ENCODE peak calls at places on chromosome 20, in nine cellular contexts. C is heart right ventricle; X is DND-41; D is pancreas; N is ovary; Q is brain microvascular endothelial cell; E is CD8-positive, alpha-beta T cell; L is sigmoid colon; H is Peyer's patch. W is an unnamed sample.

GRCh38 chr20:7180261-7181045 is 413.0 kb downstream of the BMP2 start:
- DNase-seq in C (no peak), X (no peak), D (no peak), N (no peak), Q (no peak), E (no peak), L (no peak), H (no peak), W (no peak)

GRCh38 chr20:584375-585301 is 25.5 kb downstream of the TCF15 start:
- DNase-seq in C (no peak), X (no peak), D (no peak), N (no peak), Q (no peak), E (no peak), L (peak), H (peak), W (no peak)

GRCh38 chr20:9359561-9360308 is 154.7 kb upstream of the LAMP5 start:
- DNase-seq in C (peak), X (peak), D (peak), N (peak), Q (peak), E (no peak), L (peak), H (peak), W (no peak)

GRCh38 chr20:45971425-45971674 is 653 bp downstream of the ZNF335 start:
- DNase-seq in C (no peak), X (no peak), D (no peak), N (no peak), Q (no peak), E (no peak), L (no peak), H (no peak), W (no peak)

GRCh38 chr20:26208296-26209091 is 511.8 kb upstream of the ZNF337 start:
- DNase-seq in C (peak), X (no peak), D (peak), N (no peak), Q (no peak), E (peak), L (peak), H (no peak), W (peak)

GRCh38 chr20:32205502-32206382 is 1.8 kb downstream of the PLAGL2 start:
- DNase-seq in C (no peak), X (no peak), D (no peak), N (no peak), Q (no peak), E (no peak), L (no peak), H (no peak), W (no peak)

GRCh38 chr20:35947489-35947888 is 6.8 kb downstream of the SCAND1 start:
- DNase-seq in C (no peak), X (peak), D (no peak), N (no peak), Q (no peak), E (no peak), L (no peak), H (no peak), W (no peak)

GRCh38 chr20:19688031-19688806 is 69.8 kb upstream of the RIN2 start:
- DNase-seq in C (peak), X (no peak), D (peak), N (peak), Q (peak), E (no peak), L (peak), H (peak), W (no peak)

GRCh38 chr20:53195882-53196610 is 223.9 kb downstream of the TSHZ2 start:
- DNase-seq in C (no peak), X (no peak), D (no peak), N (no peak), Q (no peak), E (no peak), L (no peak), H (no peak), W (no peak)

GRCh38 chr20:45235995-45236394 is 14.8 kb downstream of the SEMG2 start:
- DNase-seq in C (no peak), X (no peak), D (no peak), N (no peak), Q (no peak), E (no peak), L (no peak), H (no peak), W (no peak)

GRCh38 chr20:44961024-44961866 is 1.0 kb upstream of the TOMM34 start:
- DNase-seq in C (no peak), X (no peak), D (no peak), N (no peak), Q (no peak), E (no peak), L (no peak), H (no peak), W (no peak)

GRCh38 chr20:10259166-10259565 is 40.5 kb downstream of the SNAP25 start:
- DNase-seq in C (no peak), X (no peak), D (no peak), N (no peak), Q (no peak), E (no peak), L (no peak), H (no peak), W (no peak)

GRCh38 chr20:53656653-53657288 is 63.1 kb upstream of the ZNF217 start:
- DNase-seq in C (no peak), X (no peak), D (no peak), N (no peak), Q (no peak), E (no peak), L (no peak), H (no peak), W (no peak)

GRCh38 chr20:25623225-25623735 is 534 bp downstream of the NANP start:
- DNase-seq in C (peak), X (peak), D (peak), N (peak), Q (peak), E (peak), L (peak), H (peak), W (no peak)

GRCh38 chr20:51563141-51563596 is 20.6 kb upstream of the NFATC2 start:
- DNase-seq in C (no peak), X (no peak), D (no peak), N (no peak), Q (no peak), E (no peak), L (no peak), H (peak), W (no peak)

GRCh38 chr20:43691928-43692524 is 25.1 kb downstream of the MYBL2 start:
- DNase-seq in C (no peak), X (peak), D (peak), N (no peak), Q (peak), E (peak), L (no peak), H (peak), W (peak)

GRCh38 chr20:52748235-52748950 is 223.8 kb upstream of the TSHZ2 start:
- DNase-seq in C (no peak), X (no peak), D (no peak), N (no peak), Q (no peak), E (no peak), L (peak), H (no peak), W (no peak)

GRCh38 chr20:38893485-38894090 is 32.6 kb upstream of the FAM83D start:
- DNase-seq in C (peak), X (peak), D (peak), N (peak), Q (peak), E (peak), L (no peak), H (peak), W (peak)

GRCh38 chr20:62195736-62196135 is 12.9 kb downstream of the MTG2 start:
- DNase-seq in C (peak), X (no peak), D (peak), N (no peak), Q (no peak), E (no peak), L (no peak), H (no peak), W (no peak)

GRCh38 chr20:53146201-53146891 is 174.2 kb downstream of the TSHZ2 start:
- DNase-seq in C (no peak), X (no peak), D (no peak), N (no peak), Q (no peak), E (no peak), L (no peak), H (no peak), W (no peak)

GRCh38 chr20:36569847-36570429 is 3.5 kb upstream of the TGIF2 start:
- DNase-seq in C (no peak), X (no peak), D (no peak), N (no peak), Q (peak), E (no peak), L (no peak), H (no peak), W (no peak)

GRCh38 chr20:53658973-53659372 is 65.3 kb upstream of the ZNF217 start:
- DNase-seq in C (no peak), X (no peak), D (no peak), N (no peak), Q (no peak), E (no peak), L (no peak), H (no peak), W (no peak)

GRCh38 chr20:6680441-6680840 is 87.0 kb upstream of the BMP2 start:
- DNase-seq in C (no peak), X (no peak), D (no peak), N (no peak), Q (no peak), E (no peak), L (no peak), H (no peak), W (no peak)

GRCh38 chr20:19560876-19561480 is 197.1 kb upstream of the RIN2 start:
- DNase-seq in C (no peak), X (no peak), D (no peak), N (no peak), Q (no peak), E (no peak), L (no peak), H (no peak), W (no peak)

GRCh38 chr20:835220-836045 is 1.9 kb downstream of the FAM110A start:
- DNase-seq in C (peak), X (no peak), D (no peak), N (no peak), Q (no peak), E (no peak), L (no peak), H (no peak), W (no peak)

GRCh38 chr20:12276011-12276673 is 358.4 kb downstream of the BTBD3 start:
- DNase-seq in C (no peak), X (peak), D (no peak), N (no peak), Q (no peak), E (no peak), L (no peak), H (no peak), W (no peak)

GRCh38 chr20:17667445-17667844 is 14.6 kb downstream of the RRBP1 start:
- DNase-seq in C (no peak), X (no peak), D (no peak), N (no peak), Q (no peak), E (no peak), L (no peak), H (no peak), W (no peak)

GRCh38 chr20:36344517-36345132 is 38.5 kb downstream of the DLGAP4 start:
- DNase-seq in C (no peak), X (peak), D (peak), N (peak), Q (peak), E (no peak), L (no peak), H (no peak), W (peak)

GRCh38 chr20:4887586-4887985 is 113.7 kb downstream of the SLC23A2 start:
- DNase-seq in C (no peak), X (no peak), D (no peak), N (no peak), Q (no peak), E (no peak), L (peak), H (no peak), W (no peak)

GRCh38 chr20:23122321-23122720 is 36.2 kb upstream of the CD93 start:
- DNase-seq in C (no peak), X (no peak), D (no peak), N (no peak), Q (no peak), E (no peak), L (peak), H (no peak), W (no peak)

GRCh38 chr20:19757973-19758887 is at the start of gene RIN2:
- DNase-seq in C (peak), X (no peak), D (peak), N (peak), Q (peak), E (no peak), L (peak), H (peak), W (no peak)

GRCh38 chr20:24934101-24934661 is 14.9 kb upstream of the CST7 start:
- DNase-seq in C (no peak), X (no peak), D (no peak), N (no peak), Q (no peak), E (no peak), L (peak), H (peak), W (no peak)

GRCh38 chr20:15642676-15643075 is 930.6 kb downstream of the KIF16B start:
- DNase-seq in C (no peak), X (no peak), D (no peak), N (no peak), Q (peak), E (no peak), L (no peak), H (no peak), W (no peak)

GRCh38 chr20:35092524-35093244 is at the start of gene TRPC4AP:
- DNase-seq in C (peak), X (peak), D (peak), N (peak), Q (peak), E (peak), L (peak), H (peak), W (peak)

DNA sequence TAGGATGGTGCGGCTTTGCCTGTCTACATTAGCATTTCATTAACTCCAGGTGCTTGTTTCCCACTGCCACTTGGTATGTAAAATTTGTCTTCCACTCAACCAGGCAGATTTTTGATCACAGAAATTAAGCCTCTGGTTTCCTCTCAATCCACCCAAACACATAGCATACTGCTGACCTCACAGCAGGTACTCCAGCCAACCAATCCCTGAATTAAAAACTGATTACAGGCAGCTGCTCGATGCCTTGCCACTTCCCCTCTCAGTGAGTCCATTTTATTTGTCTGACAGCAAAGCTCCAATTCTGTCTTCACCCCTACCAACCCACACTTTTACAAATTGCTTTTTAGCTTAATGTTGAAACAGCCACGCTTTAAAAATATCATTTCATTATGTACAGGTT is 95.2 kb downstream of the PLCB1 start:
- DNase-seq in C (no peak), X (no peak), D (no peak), N (no peak), Q (no peak), E (no peak), L (no peak), H (no peak), W (no peak)
- H3K27ac ChIP-seq in C (no peak), X (no peak), D (peak), N (no peak), Q (no peak), E (no peak), L (no peak), H (no peak), W (no peak)

GRCh38 chr20:47263080-47263479 is 93.4 kb downstream of the ZMYND8 start:
- DNase-seq in C (no peak), X (no peak), D (no peak), N (no peak), Q (no peak), E (no peak), L (no peak), H (no peak), W (no peak)

GRCh38 chr20:47262365-47263013 is 94.0 kb downstream of the ZMYND8 start:
- DNase-seq in C (no peak), X (peak), D (no peak), N (no peak), Q (no peak), E (no peak), L (no peak), H (no peak), W (no peak)

GRCh38 chr20:47262008-47262364 is 94.5 kb downstream of the ZMYND8 start:
- DNase-seq in C (no peak), X (no peak), D (peak), N (no peak), Q (no peak), E (no peak), L (no peak), H (no peak), W (no peak)

GRCh38 chr20:47265214-47265613 is 91.3 kb downstream of the ZMYND8 start:
- DNase-seq in C (no peak), X (no peak), D (no peak), N (no peak), Q (no peak), E (no peak), L (no peak), H (no peak), W (no peak)

DNA sequence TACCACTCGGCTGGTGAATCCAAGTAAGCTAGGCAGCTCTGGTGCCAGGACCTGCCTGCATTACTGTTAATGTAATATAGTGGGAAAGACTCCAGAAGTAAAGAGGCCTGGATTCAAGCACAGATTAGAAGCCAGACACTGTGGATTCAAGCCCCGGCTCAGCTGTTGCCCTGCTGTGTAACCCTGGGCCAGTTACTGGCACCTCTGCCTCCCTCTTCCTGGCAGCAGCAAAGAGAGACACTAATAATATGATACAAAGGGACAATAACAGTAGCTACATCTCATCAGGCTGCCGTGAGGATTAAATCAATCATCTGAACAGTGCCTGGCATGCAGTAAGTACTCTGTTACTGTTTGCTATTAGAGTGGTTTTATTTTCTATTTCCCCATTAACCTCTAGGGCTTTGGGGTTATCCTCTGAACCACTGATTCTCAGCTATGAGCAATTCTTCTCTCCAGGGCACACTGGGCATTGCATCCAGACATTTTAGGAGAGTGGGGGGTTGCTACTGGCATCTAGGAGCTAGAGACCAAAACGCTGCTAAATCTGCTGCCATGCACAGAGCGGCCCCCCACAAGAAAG is 92.9 kb downstream of the ZMYND8 start:
- DNase-seq in C (peak), X (no peak), D (no peak), N (no peak), Q (no peak), E (no peak), L (peak), H (no peak), W (no peak)
- H3K27ac ChIP-seq in C (peak), X (peak), D (no peak), N (no peak), Q (no peak), E (no peak), L (peak), H (peak), W (no peak)

GRCh38 chr20:63689046-63690000 is 7.1 kb upstream of the TNFRSF6B start:
- DNase-seq in C (no peak), X (no peak), D (no peak), N (no peak), Q (no peak), E (no peak), L (no peak), H (peak), W (no peak)

GRCh38 chr20:63686094-63686491 is 10.4 kb upstream of the TNFRSF6B start:
- DNase-seq in C (no peak), X (no peak), D (no peak), N (no peak), Q (no peak), E (no peak), L (no peak), H (no peak), W (no peak)

GRCh38 chr20:63688234-63689045 is 8.0 kb upstream of the TNFRSF6B start:
- DNase-seq in C (no peak), X (no peak), D (no peak), N (no peak), Q (no peak), E (no peak), L (no peak), H (peak), W (no peak)

GRCh38 chr20:63686492-63687321 is 9.7 kb upstream of the TNFRSF6B start:
- DNase-seq in C (peak), X (no peak), D (no peak), N (peak), Q (peak), E (no peak), L (peak), H (peak), W (no peak)

DNA sequence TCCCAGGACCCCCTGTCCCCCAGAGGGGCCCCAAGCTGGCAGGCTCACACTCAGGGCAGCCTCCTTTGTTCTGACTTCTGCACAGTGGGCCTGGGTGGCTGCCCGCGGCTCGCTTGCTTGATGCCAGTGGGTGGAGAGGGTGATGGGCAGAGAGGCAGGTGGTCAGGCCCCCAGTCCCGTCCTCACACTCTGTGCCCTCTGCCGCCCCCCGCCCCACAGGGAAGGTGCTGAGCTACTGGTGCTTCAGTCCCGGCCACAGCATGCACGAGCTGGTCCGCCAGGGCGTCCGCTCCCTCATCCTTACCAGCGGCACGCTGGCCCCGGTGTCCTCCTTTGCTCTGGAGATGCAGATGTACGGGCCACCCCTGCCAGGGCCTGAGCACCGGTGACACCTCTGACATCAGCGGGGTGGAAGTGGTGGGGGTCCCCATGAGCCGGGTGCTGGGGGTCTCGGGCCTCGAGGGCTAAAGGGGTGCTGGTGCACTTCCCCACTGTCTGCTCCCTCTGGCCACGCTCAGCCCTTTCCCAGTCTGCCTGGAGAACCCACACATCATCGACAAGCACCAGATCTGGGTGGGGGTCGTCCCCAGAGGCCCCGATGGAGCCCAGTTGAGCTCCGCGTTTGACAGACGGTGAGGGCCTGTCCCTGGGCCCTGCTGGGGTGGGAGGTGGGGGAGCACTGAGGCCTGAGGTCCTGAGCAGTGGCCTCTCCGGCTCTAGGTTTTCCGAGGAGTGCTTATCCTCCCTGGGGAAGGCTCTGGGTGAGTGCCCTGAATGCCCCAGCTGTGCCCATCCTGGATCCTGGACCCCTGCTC is 8.8 kb upstream of the TNFRSF6B start:
- DNase-seq in C (no peak), X (no peak), D (peak), N (no peak), Q (no peak), E (no peak), L (no peak), H (no peak), W (no peak)
- H3K27ac ChIP-seq in C (peak), X (no peak), D (peak), N (no peak), Q (peak), E (no peak), L (peak), H (peak), W (no peak)

GRCh38 chr20:58569211-58570125 is 54.3 kb upstream of the APCDD1L start:
- DNase-seq in C (no peak), X (no peak), D (peak), N (peak), Q (no peak), E (no peak), L (no peak), H (no peak), W (no peak)

GRCh38 chr20:58573257-58573656 is 58.1 kb upstream of the APCDD1L start:
- DNase-seq in C (no peak), X (no peak), D (no peak), N (no peak), Q (no peak), E (no peak), L (no peak), H (no peak), W (no peak)

GRCh38 chr20:58571942-58572666 is 56.9 kb upstream of the APCDD1L start:
- DNase-seq in C (no peak), X (no peak), D (no peak), N (no peak), Q (peak), E (no peak), L (peak), H (no peak), W (no peak)

GRCh38 chr20:58570181-58570859 is 55.1 kb upstream of the APCDD1L start:
- DNase-seq in C (no peak), X (no peak), D (peak), N (peak), Q (no peak), E (no peak), L (no peak), H (no peak), W (no peak)

GRCh38 chr20:58571341-58571941 is 56.2 kb upstream of the APCDD1L start:
- DNase-seq in C (no peak), X (no peak), D (no peak), N (no peak), Q (no peak), E (no peak), L (no peak), H (no peak), W (no peak)
- H3K27ac ChIP-seq in C (no peak), X (no peak), D (no peak), N (no peak), Q (no peak), E (no peak), L (peak), H (no peak), W (no peak)